ENCODE peak calls at places on chromosomes 16 and 17, in four cellular contexts. K is Caco-2, F is lower lobe of right lung, O is adrenal gland. V is an unnamed sample.
A peak's percentile ranks its signal among the peaks of the same experiment; 100 is the strongest.

GRCh38 chr17:82800885-82801284 is 38.9 kb downstream of the ZNF750 start:
- DNase-seq in K (no peak), F (no peak), O (no peak), V (no peak)

GRCh38 chr17:28446716-28447395 is 26.6 kb upstream of the SLC13A2 start:
- DNase-seq in F (no peak), O (no peak), K (no peak), V (no peak)

GRCh38 chr16:70159355-70160348 is 13.9 kb upstream of the CLEC18C start:
- DNase-seq in K (no peak), O (no peak), F (no peak), V (peak; percentile 16)

GRCh38 chr17:62572488-62573469 is 54.7 kb upstream of the MRC2 start:
- DNase-seq in O (no peak), F (no peak), K (no peak), V (no peak)

GRCh38 chr16:53968896-53969295 is 264.9 kb downstream of the FTO start:
- DNase-seq in F (no peak), K (no peak), O (no peak), V (no peak)

GRCh38 chr16:648071-648785 is 937 bp upstream of the WDR90 start:
- DNase-seq in O (peak; percentile 65), F (peak; percentile 70), K (peak; percentile 38), V (peak; percentile 92)

GRCh38 chr16:88007321-88007731 is 56.1 kb downstream of the BANP start:
- DNase-seq in K (no peak), O (no peak), F (no peak), V (no peak)

GRCh38 chr16:260326-260725 is 15.4 kb downstream of the RGS11 start:
- DNase-seq in O (no peak), F (no peak), K (no peak), V (no peak)

GRCh38 chr17:31008374-31009035 is 37.7 kb downstream of the RNF135 start:
- DNase-seq in K (peak; percentile 71), O (peak; percentile 55), F (peak; percentile 78), V (peak; percentile 83)

GRCh38 chr17:44898768-44899073 is 524 bp downstream of the EFTUD2 start:
- DNase-seq in F (peak; percentile 58), K (no peak), O (peak; percentile 57), V (no peak)

GRCh38 chr17:81805707-81806460 is 1.9 kb downstream of the GCGR start:
- DNase-seq in K (no peak), F (no peak), O (no peak), V (peak; percentile 60)

GRCh38 chr17:73991260-73991659 is 212.2 kb upstream of the RPL38 start:
- DNase-seq in F (peak; percentile 41), O (no peak), K (peak; percentile 48), V (peak; percentile 46)

GRCh38 chr17:80264048-80264792 is 3.6 kb downstream of the RNF213 start:
- DNase-seq in O (no peak), F (peak; percentile 65), K (no peak), V (peak; percentile 36)

GRCh38 chr17:83189673-83190385 is 110.4 kb downstream of the METRNL start:
- DNase-seq in F (peak; percentile 83), K (peak; percentile 63), O (peak; percentile 15), V (no peak)

GRCh38 chr17:61235821-61236197 is 163.8 kb upstream of the TBX2 start:
- DNase-seq in O (no peak), K (peak; percentile 82), F (no peak), V (no peak)

GRCh38 chr17:70863436-70864248 is 694.3 kb downstream of the KCNJ2 start:
- DNase-seq in O (peak; percentile 32), F (no peak), K (no peak), V (no peak)

GRCh38 chr17:7613769-7614421 is 802 bp downstream of the FXR2 start:
- DNase-seq in O (no peak), K (no peak), F (peak; percentile 28), V (no peak)

GRCh38 chr16:75280331-75280804 is 28.9 kb upstream of the BCAR1 start:
- DNase-seq in F (no peak), K (no peak), O (no peak), V (no peak)

GRCh38 chr16:53773150-53773846 is 69.3 kb downstream of the FTO start:
- DNase-seq in O (peak; percentile 53), K (peak; percentile 77), F (no peak), V (peak; percentile 19)

GRCh38 chr16:9818702-9819101 is 363.5 kb downstream of the GRIN2A start:
- DNase-seq in F (no peak), O (no peak), K (no peak), V (no peak)

GRCh38 chr17:17419621-17420020 is 57.2 kb upstream of the MED9 start:
- DNase-seq in O (no peak), F (peak; percentile 49), K (no peak), V (no peak)

GRCh38 chr16:89122322-89122831 is 28.7 kb downstream of the ACSF3 start:
- DNase-seq in F (peak; percentile 77), K (no peak), O (no peak), V (no peak)

GRCh38 chr17:61335845-61336655 is 63.6 kb upstream of the TBX2 start:
- DNase-seq in F (no peak), O (no peak), K (no peak), V (no peak)

GRCh38 chr17:80996422-80997305 is 5.0 kb downstream of the CHMP6 start:
- DNase-seq in O (no peak), K (no peak), F (peak; percentile 44), V (peak; percentile 56)

GRCh38 chr17:80002242-80002641 is 33.4 kb downstream of the TBC1D16 start:
- DNase-seq in F (no peak), K (no peak), O (no peak), V (no peak)

GRCh38 chr17:12536021-12536420 is 129.7 kb upstream of the MYOCD start:
- DNase-seq in K (no peak), F (no peak), O (no peak), V (no peak)

GRCh38 chr17:39730095-39730921 is at the start of gene MIEN1:
- DNase-seq in O (peak; percentile 93), F (peak; percentile 94), K (peak; percentile 98), V (peak; percentile 99)

GRCh38 chr16:84795338-84796053 is 24.3 kb upstream of the CRISPLD2 start:
- DNase-seq in K (no peak), O (peak; percentile 66), F (no peak), V (no peak)

GRCh38 chr17:73029941-73030340 is 62.5 kb downstream of the SLC39A11 start:
- DNase-seq in O (no peak), F (no peak), K (no peak), V (no peak)

GRCh38 chr16:26667271-26667703 is 399.4 kb upstream of the C16orf82 start:
- DNase-seq in K (no peak), F (no peak), O (no peak), V (peak; percentile 55)

GRCh38 chr16:86966781-86967180 is 350.4 kb downstream of the C16orf95 start:
- DNase-seq in K (no peak), F (no peak), O (no peak), V (no peak)

GRCh38 chr16:89036776-89037175 is 56.9 kb upstream of the ACSF3 start:
- DNase-seq in O (no peak), F (peak; percentile 31), K (no peak), V (no peak)

GRCh38 chr17:29359777-29360176 is 30.4 kb upstream of the TAOK1 start:
- DNase-seq in F (no peak), O (no peak), K (no peak), V (no peak)

GRCh38 chr17:41717408-41718286 is 5.5 kb downstream of the GAST start:
- DNase-seq in O (no peak), F (no peak), K (no peak), V (peak; percentile 29)

GRCh38 chr17:70629902-70630301 is 460.6 kb downstream of the KCNJ2 start:
- DNase-seq in O (no peak), F (no peak), K (no peak), V (no peak)

GRCh38 chr17:8123695-8124349 is at the start of gene HES7:
- DNase-seq in F (no peak), K (no peak), O (no peak), V (peak; percentile 89)

GRCh38 chr17:47821424-47822379 is at the start of gene OSBPL7:
- DNase-seq in K (peak; percentile 92), O (peak; percentile 77), F (peak; percentile 79), V (peak; percentile 95)
- H3K4me3 ChIP-seq in K (peak within 1 kb of the TSS; percentile 75), O (no peak within 1 kb of the TSS), F (peak within 1 kb of the TSS; percentile 65), V (peak within 1 kb of the TSS; percentile 67)

DNA sequence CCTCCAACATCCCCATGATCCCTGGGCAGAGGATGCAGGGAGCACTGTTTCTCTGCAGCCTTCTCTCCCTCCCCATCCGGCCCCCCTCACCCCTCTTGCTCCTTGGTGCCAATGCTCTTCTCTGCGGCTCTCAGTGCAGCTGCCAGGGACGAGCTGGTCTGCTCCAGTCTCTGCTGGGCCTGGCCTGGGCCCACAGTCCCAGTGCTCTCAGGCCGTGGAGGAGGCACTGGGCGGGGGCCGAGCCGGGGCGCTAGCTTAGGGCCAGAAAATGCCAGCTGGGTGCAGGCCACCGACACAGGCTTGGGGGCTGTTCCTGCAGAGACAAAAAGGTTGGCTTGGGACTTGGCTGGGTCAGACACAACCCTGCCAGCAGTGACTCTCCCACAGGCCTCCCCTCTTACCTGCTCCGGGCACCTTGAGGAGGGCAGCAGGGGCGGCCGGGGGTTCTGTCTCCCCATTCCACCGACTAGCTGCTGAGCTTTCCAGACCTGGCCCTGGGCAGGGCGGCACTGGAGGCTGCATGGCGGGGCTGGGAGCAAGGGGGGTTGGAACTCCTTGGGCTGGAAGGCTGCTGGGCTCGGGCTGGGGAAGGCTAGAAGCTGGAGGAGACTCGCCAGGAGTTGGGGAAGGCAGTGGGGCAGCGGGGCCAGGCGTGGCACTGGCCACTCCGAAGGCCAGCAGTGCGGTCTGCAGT is 13.8 kb downstream of the CASKIN2 start:
- DNase-seq in O (peak; percentile 46), F (peak; percentile 39), K (no peak), V (no peak)
- H3K36me3 ChIP-seq in O (no peaks in the 10 kb centered on the region), F (peaks cover 89% of the 10 kb centered on the region), K (peaks cover 1% of the 10 kb centered on the region), V (peaks cover 5% of the 10 kb centered on the region)

GRCh38 chr17:66963521-66964082 is 905 bp upstream of the CACNG4 start:
- DNase-seq in F (no peak), O (no peak), K (peak; percentile 52), V (peak; percentile 64)
- H3K4me3 ChIP-seq in F (no peak overlapping the region), O (no peak overlapping the region), K (peak overlapping the region; percentile 66), V (peak overlapping the region; percentile 43)

DNA sequence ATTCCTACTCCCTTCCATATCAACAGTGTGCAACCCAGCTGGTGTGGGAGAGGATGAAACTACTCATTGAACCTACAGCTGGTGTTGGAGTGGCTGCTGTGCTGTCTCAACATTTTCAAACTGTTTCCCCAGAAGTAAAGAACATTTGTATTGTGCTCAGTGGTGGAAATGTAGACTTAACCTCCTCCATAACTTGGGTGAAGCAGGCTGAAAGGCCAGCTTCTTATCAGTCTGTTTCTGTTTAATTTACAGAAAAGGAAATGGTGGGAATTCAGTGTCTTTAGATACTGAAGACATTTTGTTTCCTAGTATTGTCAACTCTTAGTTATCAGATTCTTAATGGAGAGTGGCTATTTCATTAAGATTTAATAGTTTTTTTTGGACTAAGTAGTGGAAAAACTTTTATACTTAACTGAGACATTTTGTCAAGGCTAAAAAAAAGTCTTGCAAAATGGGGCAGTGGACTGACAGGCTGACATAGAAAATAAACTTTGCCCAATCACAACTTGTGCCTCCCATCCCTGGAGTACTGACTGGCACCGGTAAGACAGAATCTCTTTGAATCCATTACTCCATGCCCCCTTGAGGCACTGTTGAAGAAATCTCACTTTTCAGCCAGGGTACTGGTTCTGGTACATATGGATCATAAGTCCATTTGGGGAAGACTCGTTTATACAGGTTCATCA is 12.5 kb downstream of the TSR1 start:
- DNase-seq in K (no peak), F (no peak), O (no peak), V (no peak)
- H3K36me3 ChIP-seq in K (peaks cover 3% of the 10 kb centered on the region), F (peaks cover 75% of the 10 kb centered on the region), O (no peaks in the 10 kb centered on the region), V (peaks cover 32% of the 10 kb centered on the region)

GRCh38 chr17:48294193-48294909 is 135.7 kb downstream of the SKAP1 start:
- DNase-seq in F (no peak), O (no peak), K (no peak), V (no peak)
- H3K4me3 ChIP-seq in F (no peak overlapping the region), O (no peak overlapping the region), K (no peak overlapping the region), V (no peak overlapping the region)

V was measured in H7.